ENCODE peak calls at places on chromosomes 7 and 10, in seven cellular contexts. U is endothelial cell; P is C1 segment of cervical spinal cord; G is anterior cingulate cortex; I is activated CD8-positive, alpha-beta memory T cell treated with anti-CD3 and anti-CD28 coated beads for 1 hour; F is activated CD4-positive, alpha-beta T cell treated with anti-CD3 and anti-CD28 coated beads, Interleukin-2, amount 50 U/mL, for 24 hours; A is A549. W is an unnamed sample.
A peak's percentile ranks its signal among the peaks of the same experiment; 100 is the strongest.

GRCh38 chr7:55231736-55232280 is 133.3 kb upstream of the LANCL2 start:
- DNase-seq in A (no peak), G (no peak), P (no peak), U (no peak), F (no peak), I (no peak), W (no peak)

GRCh38 chr10:3222068-3222467 is 49.5 kb upstream of the PITRM1 start:
- DNase-seq in I (no peak), U (peak; percentile 28), P (no peak), F (no peak), G (no peak), A (peak; percentile 41), W (no peak)

GRCh38 chr10:101902032-101902799 is 58.6 kb upstream of the KCNIP2 start:
- DNase-seq in I (no peak), U (no peak), A (no peak), P (no peak), G (no peak), F (no peak), W (no peak)

GRCh38 chr10:70093335-70093944 is 39.2 kb downstream of the AIFM2 start:
- DNase-seq in I (no peak), G (no peak), F (no peak), A (no peak), P (no peak), U (no peak), W (no peak)

GRCh38 chr10:118873080-118873737 is 118.4 kb upstream of the CACUL1 start:
- DNase-seq in G (no peak), I (no peak), A (no peak), U (no peak), F (no peak), P (no peak), W (no peak)

GRCh38 chr7:124155400-124156022 is 122.6 kb upstream of the TMEM229A start:
- DNase-seq in U (no peak), A (peak; percentile 29), G (no peak), P (peak; percentile 32), F (no peak), I (no peak), W (no peak)

GRCh38 chr7:117066668-117067067 is 113.4 kb downstream of the ST7 start:
- DNase-seq in A (no peak), F (no peak), P (no peak), U (no peak), I (no peak), G (no peak), W (no peak)

GRCh38 chr7:3196629-3197028 is 104.4 kb upstream of the SDK1 start:
- DNase-seq in P (no peak), F (no peak), A (no peak), G (no peak), U (no peak), I (no peak), W (no peak)

GRCh38 chr7:121329460-121330052 is 756 bp downstream of the WNT16 start:
- DNase-seq in G (no peak), F (no peak), A (peak; percentile 40), P (no peak), U (peak; percentile 40), I (no peak), W (peak; percentile 54)

GRCh38 chr7:76123316-76123715 is 75.4 kb downstream of the MDH2 start:
- DNase-seq in U (no peak), P (no peak), A (no peak), F (no peak), I (no peak), G (no peak), W (no peak)

GRCh38 chr7:81688622-81689411 is 81.0 kb downstream of the HGF start:
- DNase-seq in F (no peak), P (no peak), A (no peak), I (no peak), G (no peak), U (no peak), W (no peak)

GRCh38 chr10:21208666-21209316 is 311.7 kb upstream of the NEBL start:
- DNase-seq in F (no peak), P (no peak), A (peak; percentile 26), G (no peak), U (no peak), I (no peak), W (no peak)

GRCh38 chr7:117686311-117686935 is 186.8 kb downstream of the CTTNBP2 start:
- DNase-seq in G (no peak), F (no peak), A (no peak), P (no peak), U (no peak), I (no peak), W (no peak)

GRCh38 chr10:101932182-101932581 is 88.6 kb upstream of the KCNIP2 start:
- DNase-seq in A (no peak), I (no peak), P (no peak), U (no peak), F (no peak), G (no peak), W (no peak)

GRCh38 chr10:110446954-110447608 is 50.6 kb upstream of the DUSP5 start:
- DNase-seq in I (no peak), A (peak; percentile 41), F (no peak), U (no peak), G (no peak), P (peak; percentile 95), W (no peak)

GRCh38 chr7:130143986-130144618 is 61.1 kb downstream of the TMEM209 start:
- DNase-seq in I (no peak), P (no peak), U (peak; percentile 9), F (no peak), A (no peak), G (no peak), W (no peak)

GRCh38 chr10:105148456-105148855 is 507.4 kb downstream of the SORCS3 start:
- DNase-seq in A (no peak), U (no peak), G (no peak), F (no peak), I (no peak), P (no peak), W (no peak)

GRCh38 chr10:124348801-124349200 is 69.9 kb downstream of the OAT start:
- DNase-seq in G (no peak), U (no peak), A (no peak), P (no peak), I (no peak), F (no peak), W (no peak)

GRCh38 chr7:43554423-43554822 is 28.5 kb upstream of the STK17A start:
- DNase-seq in A (no peak), F (no peak), I (no peak), P (no peak), G (no peak), U (no peak), W (no peak)

GRCh38 chr10:52486840-52487611 is 172.9 kb downstream of the DKK1 start:
- DNase-seq in I (no peak), U (no peak), G (no peak), F (no peak), A (peak; percentile 45), P (no peak), W (no peak)

GRCh38 chr10:21315321-21316220 is 209.9 kb downstream of the SKIDA1 start:
- DNase-seq in U (no peak), A (peak; percentile 93), F (no peak), I (no peak), G (no peak), P (no peak), W (peak; percentile 45)

GRCh38 chr7:22781230-22781711 is 41.4 kb downstream of the TOMM7 start:
- DNase-seq in P (no peak), A (no peak), I (no peak), G (no peak), F (no peak), U (no peak), W (no peak)

GRCh38 chr7:149147072-149147729 is at the start of gene ZNF398:
- DNase-seq in U (peak; percentile 83), G (peak; percentile 62), A (peak; percentile 85), P (peak; percentile 68), I (peak; percentile 73), F (peak; percentile 62), W (peak; percentile 82)

GRCh38 chr10:11700539-11700938 is 41.6 kb upstream of the ECHDC3 start:
- DNase-seq in F (no peak), G (no peak), U (no peak), A (no peak), P (no peak), I (no peak), W (no peak)

GRCh38 chr7:152537639-152538038 is 101.8 kb upstream of the KMT2C start:
- DNase-seq in U (no peak), I (no peak), P (no peak), G (no peak), F (no peak), A (no peak), W (no peak)

GRCh38 chr7:46715579-46715978 is 794.5 kb upstream of the IGFBP3 start:
- DNase-seq in A (no peak), G (no peak), P (no peak), F (no peak), I (no peak), U (no peak), W (no peak)

GRCh38 chr10:95605163-95605562 is 44.0 kb upstream of the SORBS1 start:
- DNase-seq in F (no peak), I (no peak), G (no peak), U (no peak), P (no peak), A (no peak), W (no peak)

GRCh38 chr7:25360471-25360870 is 132.2 kb upstream of the NPVF start:
- DNase-seq in A (no peak), I (no peak), P (peak; percentile 16), G (no peak), U (no peak), F (no peak), W (no peak)

GRCh38 chr10:77840636-77841035 is 85.9 kb downstream of the DLG5 start:
- DNase-seq in F (no peak), A (no peak), U (no peak), P (no peak), I (no peak), G (no peak), W (no peak)

GRCh38 chr10:105733919-105734318 is 1092.8 kb downstream of the SORCS3 start:
- DNase-seq in P (no peak), G (no peak), A (no peak), U (no peak), I (no peak), F (no peak), W (no peak)

GRCh38 chr10:93481213-93481930 is 762 bp downstream of the MYOF start:
- DNase-seq in G (no peak), U (no peak), A (no peak), I (no peak), P (no peak), F (no peak), W (no peak)

GRCh38 chr10:13882112-13882711 is 295.4 kb downstream of the PRPF18 start:
- DNase-seq in A (peak; percentile 4), U (peak; percentile 41), F (no peak), I (no peak), G (no peak), P (no peak), W (no peak)

GRCh38 chr10:63767512-63767911 is 246.3 kb downstream of the REEP3 start:
- DNase-seq in I (no peak), U (no peak), A (peak; percentile 18), P (no peak), F (no peak), G (no peak), W (no peak)

GRCh38 chr10:72263613-72264241 is 10.0 kb upstream of the DDIT4 start:
- DNase-seq in F (no peak), A (peak; percentile 76), I (no peak), P (no peak), G (no peak), U (no peak), W (no peak)

GRCh38 chr10:117165557-117166419 is 27.7 kb upstream of the VAX1 start:
- DNase-seq in P (no peak), U (peak; percentile 93), G (peak; percentile 24), A (peak; percentile 71), F (no peak), I (no peak), W (peak; percentile 84)

GRCh38 chr7:3892167-3892566 is 591.1 kb downstream of the SDK1 start:
- DNase-seq in P (no peak), I (no peak), A (no peak), F (no peak), G (no peak), U (no peak), W (no peak)

GRCh38 chr10:104688251-104688650 is 47.2 kb downstream of the SORCS3 start:
- DNase-seq in F (no peak), G (peak; percentile 46), A (no peak), U (no peak), I (no peak), P (no peak), W (no peak)